ENCODE peak calls at places on chromosomes 5 and 9, in nine cellular contexts. J is occipital lobe, O is BJ, Z is putamen, V is D341Med, Q is WTC11, K is fibroblast of the aortic adventitia, C is body of pancreas, A is iPS-NIHi11. B is an unnamed sample.

GRCh38 chr9:105968811-105969466 is 274.6 kb downstream of the TMEM38B start:
- DNase-seq in O (no peak), A (no peak), Z (no peak), Q (no peak), V (no peak), K (no peak), J (no peak), C (no peak), B (no peak)

GRCh38 chr5:102581011-102581410 is 82.2 kb upstream of the SLCO6A1 start:
- DNase-seq in V (no peak), A (no peak), J (no peak), Q (no peak), O (no peak), C (no peak), Z (no peak), K (no peak), B (no peak)

GRCh38 chr5:157468293-157468965 is 8.4 kb downstream of the NIPAL4 start:
- DNase-seq in Q (no peak), J (no peak), K (no peak), A (no peak), O (no peak), V (no peak), C (no peak), Z (no peak), B (no peak)

GRCh38 chr5:123881791-123882244 is 369.8 kb downstream of the CSNK1G3 start:
- DNase-seq in A (no peak), V (no peak), J (no peak), K (peak), Q (no peak), Z (no peak), O (peak), C (no peak), B (peak)

GRCh38 chr5:125151150-125151932 is 404.9 kb upstream of the ZNF608 start:
- DNase-seq in J (no peak), C (no peak), Z (peak), K (no peak), A (no peak), Q (no peak), V (no peak), O (no peak), B (no peak)

GRCh38 chr5:18745988-18746615 is 1111.8 kb downstream of the TAF11L14 start:
- DNase-seq in C (no peak), Z (no peak), Q (no peak), O (no peak), K (peak), A (no peak), V (no peak), J (no peak), B (no peak)

GRCh38 chr5:9546973-9547947 is 1.4 kb upstream of the SEMA5A start:
- DNase-seq in C (peak), V (no peak), Z (peak), A (peak), Q (peak), O (no peak), J (peak), K (peak), B (peak)

GRCh38 chr5:98927242-98927987 is 1.4 kb downstream of the CHD1 start:
- DNase-seq in Z (peak), O (no peak), K (peak), V (peak), C (no peak), A (peak), Q (no peak), J (peak), B (peak)

GRCh38 chr5:1511037-1511436 is 12.7 kb downstream of the LPCAT1 start:
- DNase-seq in C (no peak), J (no peak), O (no peak), Z (no peak), Q (peak), A (no peak), K (no peak), V (no peak), B (no peak)

GRCh38 chr9:121861501-121862180 is 210.2 kb downstream of the DAB2IP start:
- DNase-seq in V (peak), A (peak), J (no peak), Q (peak), C (no peak), O (no peak), Z (peak), K (no peak), B (no peak)

GRCh38 chr9:116162241-116162781 is 8.7 kb downstream of the PAPPA start:
- DNase-seq in C (no peak), K (no peak), J (no peak), Q (no peak), O (no peak), V (no peak), Z (no peak), A (no peak), B (no peak)

GRCh38 chr5:93967923-93968322 is 226.5 kb upstream of the POU5F2 start:
- DNase-seq in K (no peak), Z (no peak), C (no peak), Q (no peak), J (no peak), O (no peak), V (no peak), A (no peak), B (no peak)

GRCh38 chr9:33924978-33925797 is 108.2 kb downstream of the UBE2R2 start:
- DNase-seq in K (peak), Z (peak), Q (peak), O (no peak), A (peak), V (peak), J (peak), C (peak), B (peak)

GRCh38 chr5:321233-321725 is at the start of gene AHRR:
- DNase-seq in J (no peak), V (peak), C (no peak), A (peak), Z (no peak), K (peak), Q (peak), O (no peak), B (peak)

GRCh38 chr9:27276182-27277030 is 20.5 kb downstream of the EQTN start:
- DNase-seq in O (no peak), Q (no peak), K (peak), C (no peak), J (no peak), Z (peak), A (peak), V (peak), B (peak)

GRCh38 chr9:133163559-133164208 is at the start of gene GBGT1:
- DNase-seq in J (no peak), V (peak), C (peak), O (no peak), Z (no peak), K (no peak), A (peak), Q (peak), B (no peak)

GRCh38 chr9:17004500-17004899 is 130.3 kb upstream of the CNTLN start:
- DNase-seq in A (no peak), J (no peak), V (no peak), Q (no peak), O (no peak), K (peak), Z (no peak), C (no peak), B (peak)

GRCh38 chr9:22203371-22204138 is 194.4 kb upstream of the CDKN2B start:
- DNase-seq in V (no peak), O (no peak), J (no peak), K (peak), A (no peak), Z (no peak), Q (no peak), C (no peak), B (peak)

GRCh38 chr5:175288048-175288621 is 155.8 kb downstream of the DRD1 start:
- DNase-seq in V (peak), Q (no peak), O (no peak), Z (no peak), C (no peak), J (peak), A (peak), K (peak), B (no peak)

GRCh38 chr9:120894404-120895226 is 17.6 kb upstream of the PHF19 start:
- DNase-seq in J (no peak), Z (no peak), C (peak), V (no peak), O (no peak), K (peak), Q (peak), A (peak), B (peak)

GRCh38 chr9:130330202-130330601 is 64.6 kb downstream of the HMCN2 start:
- DNase-seq in Z (no peak), A (no peak), C (no peak), Q (no peak), K (no peak), V (no peak), J (no peak), O (no peak), B (no peak)

B was measured in fibroblast of gingiva.